ENCODE peak calls at places on chromosome 22, in six cellular contexts. O, D, F, G, X and N are unnamed samples.

GRCh38 chr22:50032941-50033601 is 20.5 kb upstream of the IL17REL start:
- DNase-seq in O (no peak), X (no peak), F (no peak), D (no peak), G (no peak), N (no peak)

GRCh38 chr22:50734343-50734771 is 3.6 kb upstream of the ACR start:
- DNase-seq in F (no peak), G (no peak), D (no peak), O (no peak), X (no peak), N (no peak)

GRCh38 chr22:26975381-26975780 is 318.0 kb downstream of the MIAT start:
- DNase-seq in O (no peak), X (peak; percentile 81), D (no peak), G (no peak), F (no peak), N (no peak)

GRCh38 chr22:50505776-50506610 is 1.5 kb downstream of the LMF2 start:
- DNase-seq in F (no peak), D (no peak), G (no peak), O (no peak), X (no peak), N (peak; percentile 30)

GRCh38 chr22:46070215-46070721 is 80.1 kb upstream of the PPARA start:
- DNase-seq in G (peak; percentile 26), D (no peak), O (no peak), X (peak; percentile 58), F (peak; percentile 28), N (peak; percentile 58)

GRCh38 chr22:26700462-26700861 is 43.1 kb downstream of the MIAT start:
- DNase-seq in F (no peak), D (no peak), O (no peak), G (no peak), X (no peak), N (no peak)

GRCh38 chr22:22342697-22343602 is 98.4 kb downstream of the VPREB1 start:
- DNase-seq in X (peak; percentile 24), F (peak; percentile 93), D (peak; percentile 82), O (peak; percentile 57), G (peak; percentile 95), N (peak; percentile 93)

GRCh38 chr22:26066534-26066933 is 102.7 kb upstream of the SEZ6L start:
- DNase-seq in G (peak; percentile 89), O (peak; percentile 88), D (peak; percentile 7), F (no peak), X (no peak), N (peak; percentile 66)

GRCh38 chr22:26748845-26749244 is 91.5 kb downstream of the MIAT start:
- DNase-seq in D (no peak), O (no peak), X (no peak), F (no peak), G (no peak), N (no peak)

GRCh38 chr22:46008291-46008690 is 31.3 kb upstream of the WNT7B start:
- DNase-seq in O (no peak), G (no peak), X (no peak), F (no peak), D (no peak), N (no peak)

GRCh38 chr22:30204742-30205111 is 41.8 kb downstream of the LIF start:
- DNase-seq in X (peak; percentile 47), D (no peak), O (no peak), F (no peak), G (no peak), N (no peak)

GRCh38 chr22:50502628-50503474 is 4.7 kb downstream of the LMF2 start:
- DNase-seq in D (no peak), O (no peak), G (no peak), F (no peak), X (no peak), N (peak; percentile 15)

GRCh38 chr22:39907035-39907434 is 6.2 kb downstream of the GRAP2 start:
- DNase-seq in G (no peak), D (no peak), X (no peak), O (no peak), F (no peak), N (no peak)

GRCh38 chr22:45842141-45842831 is 134.7 kb downstream of the WNT7B start:
- DNase-seq in O (no peak), F (peak; percentile 12), G (no peak), X (peak; percentile 38), D (no peak), N (no peak)

GRCh38 chr22:27136596-27136995 is 479.2 kb downstream of the MIAT start:
- DNase-seq in X (no peak), O (no peak), G (no peak), D (no peak), F (no peak), N (no peak)

GRCh38 chr22:45768490-45768889 is 96.9 kb downstream of the ATXN10 start:
- DNase-seq in D (no peak), F (no peak), X (no peak), O (no peak), G (no peak), N (no peak)

GRCh38 chr22:26471522-26471921 is 12.1 kb downstream of the HPS4 start:
- DNase-seq in O (no peak), G (peak; percentile 88), X (peak; percentile 88), D (peak; percentile 29), F (peak; percentile 62), N (no peak)

GRCh38 chr22:45997077-45997774 is 20.3 kb upstream of the WNT7B start:
- DNase-seq in O (no peak), X (peak; percentile 97), F (peak; percentile 33), G (peak; percentile 48), D (no peak), N (peak; percentile 63)

GRCh38 chr22:22092101-22092500 is 109.5 kb upstream of the TOP3B start:
- DNase-seq in X (no peak), O (no peak), D (no peak), G (no peak), F (no peak), N (no peak)

GRCh38 chr22:49657275-49657973 is 170.2 kb downstream of the BRD1 start:
- DNase-seq in O (no peak), D (no peak), F (peak; percentile 44), G (peak; percentile 23), X (no peak), N (no peak)

GRCh38 chr22:35301370-35301874 is 1.7 kb downstream of the TOM1 start:
- DNase-seq in D (no peak), G (peak; percentile 37), X (peak; percentile 99), O (no peak), F (peak; percentile 100), N (no peak)

GRCh38 chr22:28430656-28431055 is 249.0 kb downstream of the TTC28 start:
- DNase-seq in G (no peak), F (no peak), D (no peak), X (no peak), O (no peak), N (no peak)
- H3K23ac ChIP-seq in G (no peak overlapping the region), F (no peak overlapping the region), D (no peak overlapping the region), X (no peak overlapping the region), O (no peak overlapping the region), N (no peak overlapping the region)

DNA sequence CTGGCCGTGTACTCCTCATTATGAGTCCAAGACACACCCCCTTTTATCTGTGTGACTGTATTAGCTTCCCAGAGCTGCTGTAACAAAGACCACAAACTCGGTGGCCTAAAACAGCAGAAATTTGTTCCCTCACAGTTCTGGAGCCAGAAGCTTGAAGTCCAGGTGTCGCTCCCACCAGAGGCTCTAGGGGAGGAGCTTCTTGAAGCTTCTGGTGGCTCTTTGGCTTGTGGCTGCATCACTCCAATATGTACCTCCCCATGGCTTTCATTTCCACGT is 3.0 kb downstream of the PRR5 start:
- DNase-seq in D (no peak), X (no peak), G (no peak), O (no peak), F (no peak), N (no peak)
- H3K23ac ChIP-seq in D (no peak overlapping the region), X (no peak overlapping the region), G (no peak overlapping the region), O (no peak overlapping the region), F (no peak overlapping the region), N (no peak overlapping the region)

DNA sequence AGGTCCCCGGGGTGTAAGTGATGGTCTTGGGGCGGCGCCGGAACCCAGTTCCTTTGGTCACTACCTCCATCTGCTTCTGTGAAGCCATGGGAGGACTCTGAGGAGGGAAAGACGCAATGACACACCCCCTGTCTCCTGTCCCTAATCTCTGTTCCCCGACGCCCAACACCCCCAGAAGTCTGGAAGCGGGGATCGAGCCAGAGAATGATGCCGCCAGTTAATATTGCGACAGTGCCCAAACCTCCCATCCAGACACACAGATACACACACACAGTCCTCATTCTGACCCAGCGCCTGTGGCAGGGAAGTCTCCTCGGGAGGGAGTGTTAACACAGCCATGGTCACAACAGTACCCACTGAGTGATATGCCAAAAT is 352 bp downstream of the C22orf23 start:
- DNase-seq in D (no peak), F (no peak), X (no peak), O (no peak), G (no peak), N (no peak)
- H3K23ac ChIP-seq in D (no peak overlapping the region), F (no peak overlapping the region), X (no peak overlapping the region), O (peak overlapping the region; percentile 21), G (no peak overlapping the region), N (no peak overlapping the region)

GRCh38 chr22:20762233-20762796 is 11.6 kb upstream of the SERPIND1 start:
- DNase-seq in X (no peak), G (no peak), O (no peak), D (no peak), F (no peak), N (no peak)
- H3K23ac ChIP-seq in X (no peak overlapping the region), G (no peak overlapping the region), O (no peak overlapping the region), D (no peak overlapping the region), F (no peak overlapping the region), N (no peak overlapping the region)

GRCh38 chr22:42837556-42837955 is 19.5 kb downstream of the ARFGAP3 start:
- DNase-seq in O (no peak), X (no peak), G (no peak), F (no peak), D (no peak), N (no peak)

GRCh38 chr22:42844756-42845155 is 12.3 kb downstream of the ARFGAP3 start:
- DNase-seq in X (peak; percentile 63), O (no peak), F (peak; percentile 49), G (no peak), D (no peak), N (no peak)

GRCh38 chr22:42836026-42836425 is 21.0 kb downstream of the ARFGAP3 start:
- DNase-seq in G (no peak), X (no peak), F (no peak), D (no peak), O (no peak), N (no peak)

GRCh38 chr22:42842658-42843370 is 14.3 kb downstream of the ARFGAP3 start:
- DNase-seq in F (no peak), O (no peak), X (no peak), G (no peak), D (no peak), N (no peak)

GRCh38 chr22:42841444-42841843 is 15.6 kb downstream of the ARFGAP3 start:
- DNase-seq in D (no peak), G (no peak), O (no peak), X (no peak), F (peak; percentile 39), N (no peak)
- H3K23ac ChIP-seq in D (no peak overlapping the region), G (no peak overlapping the region), O (no peak overlapping the region), X (no peak overlapping the region), F (no peak overlapping the region), N (no peak overlapping the region)

GRCh38 chr22:29083576-29084566 is 11.0 kb downstream of the KREMEN1 start:
- DNase-seq in X (peak; percentile 86), F (no peak), D (no peak), O (no peak), G (peak; percentile 42), N (no peak)
- H3K23ac ChIP-seq in X (no peak overlapping the region), F (no peak overlapping the region), D (no peak overlapping the region), O (no peak overlapping the region), G (no peak overlapping the region), N (no peak overlapping the region)

GRCh38 chr22:42269407-42270177 is 861 bp downstream of the TCF20 start:
- DNase-seq in F (peak; percentile 76), G (peak; percentile 83), X (peak; percentile 40), D (no peak), O (no peak), N (peak; percentile 80)
- H3K23ac ChIP-seq in F (no peak overlapping the region), G (no peak overlapping the region), X (peak overlapping the region; percentile 74), D (no peak overlapping the region), O (peak overlapping the region; percentile 62), N (no peak overlapping the region)